ENCODE peak calls at places on chromosomes 4 and X, in ten cellular contexts. One of them, this sample, is unnamed.

GRCh38 chrX:28586891-28587635 is at the start of gene IL1RAPL1:
- DNase-seq in lower leg skin: no peak
- DNase-seq in stimulated activated naive CD8-positive, alpha-beta T cell treated with anti-CD3 and anti-CD28 coated beads, Interleukin-15, amount 100 ng/mL, for 72 hours: no peak
- DNase-seq in omental fat pad: no peak
- DNase-seq in stimulated activated CD4-positive, alpha-beta T cell treated with anti-CD3 and anti-CD28 coated beads, Interleukin-12 subunit alpha, Interleukin-12 subunit beta, amount 100 ng/mL, for 48 hours: no peak
- DNase-seq in fibroblast of the conjunctiva: peak; percentile 39
- DNase-seq in HS-5: peak; percentile 2
- DNase-seq in KBM-7: peak; percentile 23
- DNase-seq in left ventricle myocardium superior: no peak
- DNase-seq in NCI-H748 treated with DMSO at 0.1 percent for 48 hours: peak; percentile 79
- DNase-seq in this sample: no peak

GRCh38 chrX:123959281-123960063 is 2.0 kb upstream of the STAG2 start:
- DNase-seq in lower leg skin: peak; percentile 39
- DNase-seq in stimulated activated naive CD8-positive, alpha-beta T cell treated with anti-CD3 and anti-CD28 coated beads, Interleukin-15, amount 100 ng/mL, for 72 hours: peak; percentile 31
- DNase-seq in omental fat pad: no peak
- DNase-seq in stimulated activated CD4-positive, alpha-beta T cell treated with anti-CD3 and anti-CD28 coated beads, Interleukin-12 subunit alpha, Interleukin-12 subunit beta, amount 100 ng/mL, for 48 hours: no peak
- DNase-seq in fibroblast of the conjunctiva: no peak
- DNase-seq in HS-5: no peak
- DNase-seq in KBM-7: peak; percentile 69
- DNase-seq in left ventricle myocardium superior: peak; percentile 70
- DNase-seq in NCI-H748 treated with DMSO at 0.1 percent for 48 hours: no peak
- DNase-seq in this sample: peak; percentile 56

GRCh38 chrX:18119856-18120255 is 100.8 kb downstream of the BEND2 start:
- DNase-seq in lower leg skin: no peak
- DNase-seq in stimulated activated naive CD8-positive, alpha-beta T cell treated with anti-CD3 and anti-CD28 coated beads, Interleukin-15, amount 100 ng/mL, for 72 hours: no peak
- DNase-seq in omental fat pad: no peak
- DNase-seq in stimulated activated CD4-positive, alpha-beta T cell treated with anti-CD3 and anti-CD28 coated beads, Interleukin-12 subunit alpha, Interleukin-12 subunit beta, amount 100 ng/mL, for 48 hours: no peak
- DNase-seq in fibroblast of the conjunctiva: no peak
- DNase-seq in HS-5: no peak
- DNase-seq in KBM-7: no peak
- DNase-seq in left ventricle myocardium superior: no peak
- DNase-seq in NCI-H748 treated with DMSO at 0.1 percent for 48 hours: peak; percentile 3
- DNase-seq in this sample: no peak

GRCh38 chr4:168097161-168097560 is 4.8 kb downstream of the ANXA10 start:
- DNase-seq in lower leg skin: no peak
- DNase-seq in stimulated activated naive CD8-positive, alpha-beta T cell treated with anti-CD3 and anti-CD28 coated beads, Interleukin-15, amount 100 ng/mL, for 72 hours: no peak
- DNase-seq in omental fat pad: no peak
- DNase-seq in stimulated activated CD4-positive, alpha-beta T cell treated with anti-CD3 and anti-CD28 coated beads, Interleukin-12 subunit alpha, Interleukin-12 subunit beta, amount 100 ng/mL, for 48 hours: no peak
- DNase-seq in fibroblast of the conjunctiva: peak; percentile 37
- DNase-seq in HS-5: no peak
- DNase-seq in KBM-7: no peak
- DNase-seq in left ventricle myocardium superior: no peak
- DNase-seq in NCI-H748 treated with DMSO at 0.1 percent for 48 hours: no peak
- DNase-seq in this sample: no peak

GRCh38 chr4:150253965-150254364 is 175.7 kb downstream of the DCLK2 start:
- DNase-seq in lower leg skin: no peak
- DNase-seq in stimulated activated naive CD8-positive, alpha-beta T cell treated with anti-CD3 and anti-CD28 coated beads, Interleukin-15, amount 100 ng/mL, for 72 hours: no peak
- DNase-seq in omental fat pad: no peak
- DNase-seq in stimulated activated CD4-positive, alpha-beta T cell treated with anti-CD3 and anti-CD28 coated beads, Interleukin-12 subunit alpha, Interleukin-12 subunit beta, amount 100 ng/mL, for 48 hours: no peak
- DNase-seq in fibroblast of the conjunctiva: no peak
- DNase-seq in HS-5: no peak
- DNase-seq in KBM-7: no peak
- DNase-seq in left ventricle myocardium superior: no peak
- DNase-seq in NCI-H748 treated with DMSO at 0.1 percent for 48 hours: no peak
- DNase-seq in this sample: no peak

GRCh38 chrX:10237255-10237654 is 80.5 kb downstream of the CLCN4 start:
- DNase-seq in lower leg skin: no peak
- DNase-seq in stimulated activated naive CD8-positive, alpha-beta T cell treated with anti-CD3 and anti-CD28 coated beads, Interleukin-15, amount 100 ng/mL, for 72 hours: no peak
- DNase-seq in omental fat pad: no peak
- DNase-seq in stimulated activated CD4-positive, alpha-beta T cell treated with anti-CD3 and anti-CD28 coated beads, Interleukin-12 subunit alpha, Interleukin-12 subunit beta, amount 100 ng/mL, for 48 hours: no peak
- DNase-seq in fibroblast of the conjunctiva: no peak
- DNase-seq in HS-5: no peak
- DNase-seq in KBM-7: no peak
- DNase-seq in left ventricle myocardium superior: no peak
- DNase-seq in NCI-H748 treated with DMSO at 0.1 percent for 48 hours: no peak
- DNase-seq in this sample: no peak

GRCh38 chr4:20764353-20764752 is 64.1 kb downstream of the PACRGL start:
- DNase-seq in lower leg skin: no peak
- DNase-seq in stimulated activated naive CD8-positive, alpha-beta T cell treated with anti-CD3 and anti-CD28 coated beads, Interleukin-15, amount 100 ng/mL, for 72 hours: no peak
- DNase-seq in omental fat pad: no peak
- DNase-seq in stimulated activated CD4-positive, alpha-beta T cell treated with anti-CD3 and anti-CD28 coated beads, Interleukin-12 subunit alpha, Interleukin-12 subunit beta, amount 100 ng/mL, for 48 hours: no peak
- DNase-seq in fibroblast of the conjunctiva: no peak
- DNase-seq in HS-5: no peak
- DNase-seq in KBM-7: no peak
- DNase-seq in left ventricle myocardium superior: no peak
- DNase-seq in NCI-H748 treated with DMSO at 0.1 percent for 48 hours: no peak
- DNase-seq in this sample: no peak

GRCh38 chrX:9326369-9326768 is 138.5 kb upstream of the TBL1X start:
- DNase-seq in lower leg skin: no peak
- DNase-seq in stimulated activated naive CD8-positive, alpha-beta T cell treated with anti-CD3 and anti-CD28 coated beads, Interleukin-15, amount 100 ng/mL, for 72 hours: no peak
- DNase-seq in omental fat pad: no peak
- DNase-seq in stimulated activated CD4-positive, alpha-beta T cell treated with anti-CD3 and anti-CD28 coated beads, Interleukin-12 subunit alpha, Interleukin-12 subunit beta, amount 100 ng/mL, for 48 hours: no peak
- DNase-seq in fibroblast of the conjunctiva: no peak
- DNase-seq in HS-5: no peak
- DNase-seq in KBM-7: no peak
- DNase-seq in left ventricle myocardium superior: no peak
- DNase-seq in NCI-H748 treated with DMSO at 0.1 percent for 48 hours: no peak
- DNase-seq in this sample: no peak